ENCODE peak calls at places on chromosomes 5 and 9, in ten cellular contexts. One of them, this sample, is unnamed.

GRCh38 chr5:111830333-111830732 is 73.3 kb upstream of the NREP start:
- DNase-seq in bronchial epithelial cell: peak
- DNase-seq in fibroblast of the aortic adventitia: peak
- DNase-seq in HL-60: no peak
- DNase-seq in left ventricle myocardium inferior: no peak
- DNase-seq in AG10803: peak
- DNase-seq in prostate gland: no peak
- DNase-seq in fibroblast of mammary gland: peak
- DNase-seq in A673: no peak
- DNase-seq in body of pancreas: no peak
- DNase-seq in this sample: no peak

GRCh38 chr5:151664694-151665583 is 21.8 kb downstream of the SPARC start:
- DNase-seq in fibroblast of mammary gland: peak
- DNase-seq in body of pancreas: no peak
- DNase-seq in fibroblast of the aortic adventitia: peak
- DNase-seq in AG10803: peak
- DNase-seq in A673: no peak
- DNase-seq in prostate gland: no peak
- DNase-seq in left ventricle myocardium inferior: peak
- DNase-seq in HL-60: no peak
- DNase-seq in bronchial epithelial cell: no peak
- DNase-seq in this sample: no peak

GRCh38 chr5:534006-534742 is 9.9 kb upstream of the SLC9A3 start:
- DNase-seq in fibroblast of the aortic adventitia: no peak
- DNase-seq in bronchial epithelial cell: no peak
- DNase-seq in A673: no peak
- DNase-seq in left ventricle myocardium inferior: no peak
- DNase-seq in prostate gland: no peak
- DNase-seq in fibroblast of mammary gland: no peak
- DNase-seq in HL-60: no peak
- DNase-seq in AG10803: no peak
- DNase-seq in body of pancreas: no peak
- DNase-seq in this sample: no peak

GRCh38 chr5:97838214-97838613 is 655.2 kb upstream of the RIOK2 start:
- DNase-seq in fibroblast of mammary gland: peak
- DNase-seq in bronchial epithelial cell: peak
- DNase-seq in prostate gland: no peak
- DNase-seq in body of pancreas: no peak
- DNase-seq in HL-60: peak
- DNase-seq in AG10803: peak
- DNase-seq in A673: peak
- DNase-seq in left ventricle myocardium inferior: no peak
- DNase-seq in fibroblast of the aortic adventitia: peak
- DNase-seq in this sample: peak

GRCh38 chr5:39138182-39138487 is 63.9 kb upstream of the RICTOR start:
- DNase-seq in HL-60: no peak
- DNase-seq in fibroblast of mammary gland: no peak
- DNase-seq in prostate gland: no peak
- DNase-seq in bronchial epithelial cell: peak
- DNase-seq in left ventricle myocardium inferior: no peak
- DNase-seq in body of pancreas: no peak
- DNase-seq in fibroblast of the aortic adventitia: no peak
- DNase-seq in AG10803: no peak
- DNase-seq in A673: no peak
- DNase-seq in this sample: no peak

GRCh38 chr5:144328980-144329379 is 158.3 kb downstream of the KCTD16 start:
- DNase-seq in HL-60: no peak
- DNase-seq in A673: no peak
- DNase-seq in AG10803: no peak
- DNase-seq in bronchial epithelial cell: no peak
- DNase-seq in body of pancreas: peak
- DNase-seq in left ventricle myocardium inferior: no peak
- DNase-seq in fibroblast of the aortic adventitia: no peak
- DNase-seq in fibroblast of mammary gland: no peak
- DNase-seq in prostate gland: peak
- DNase-seq in this sample: no peak

GRCh38 chr5:34957857-34958690 is 28.7 kb downstream of the DNAJC21 start:
- DNase-seq in fibroblast of the aortic adventitia: peak
- DNase-seq in A673: peak
- DNase-seq in bronchial epithelial cell: peak
- DNase-seq in left ventricle myocardium inferior: no peak
- DNase-seq in prostate gland: no peak
- DNase-seq in fibroblast of mammary gland: peak
- DNase-seq in body of pancreas: no peak
- DNase-seq in AG10803: peak
- DNase-seq in HL-60: no peak
- DNase-seq in this sample: no peak

GRCh38 chr9:19199012-19199411 is 31.5 kb upstream of the DENND4C start:
- DNase-seq in prostate gland: no peak
- DNase-seq in AG10803: no peak
- DNase-seq in fibroblast of the aortic adventitia: no peak
- DNase-seq in bronchial epithelial cell: no peak
- DNase-seq in body of pancreas: no peak
- DNase-seq in HL-60: no peak
- DNase-seq in left ventricle myocardium inferior: no peak
- DNase-seq in A673: no peak
- DNase-seq in fibroblast of mammary gland: no peak
- DNase-seq in this sample: no peak

GRCh38 chr5:159902444-159903121 is 13.7 kb upstream of the ADRA1B start:
- DNase-seq in left ventricle myocardium inferior: no peak
- DNase-seq in body of pancreas: no peak
- DNase-seq in AG10803: no peak
- DNase-seq in prostate gland: no peak
- DNase-seq in HL-60: no peak
- DNase-seq in fibroblast of the aortic adventitia: no peak
- DNase-seq in fibroblast of mammary gland: peak
- DNase-seq in A673: no peak
- DNase-seq in bronchial epithelial cell: peak
- DNase-seq in this sample: no peak

GRCh38 chr5:112064956-112065355 is 308.0 kb upstream of the NREP start:
- DNase-seq in left ventricle myocardium inferior: no peak
- DNase-seq in bronchial epithelial cell: no peak
- DNase-seq in fibroblast of mammary gland: no peak
- DNase-seq in fibroblast of the aortic adventitia: no peak
- DNase-seq in prostate gland: no peak
- DNase-seq in A673: no peak
- DNase-seq in body of pancreas: no peak
- DNase-seq in HL-60: no peak
- DNase-seq in AG10803: no peak
- DNase-seq in this sample: no peak

GRCh38 chr9:84669293-84670105 is at the start of gene NTRK2:
- DNase-seq in fibroblast of the aortic adventitia: peak
- DNase-seq in fibroblast of mammary gland: peak
- DNase-seq in bronchial epithelial cell: peak
- DNase-seq in left ventricle myocardium inferior: peak
- DNase-seq in body of pancreas: peak
- DNase-seq in prostate gland: no peak
- DNase-seq in AG10803: no peak
- DNase-seq in A673: peak
- DNase-seq in HL-60: no peak
- DNase-seq in this sample: no peak

GRCh38 chr9:98251554-98251953 is 3.9 kb downstream of the TBC1D2 start:
- DNase-seq in left ventricle myocardium inferior: no peak
- DNase-seq in fibroblast of the aortic adventitia: peak
- DNase-seq in A673: peak
- DNase-seq in prostate gland: no peak
- DNase-seq in bronchial epithelial cell: peak
- DNase-seq in AG10803: peak
- DNase-seq in fibroblast of mammary gland: peak
- DNase-seq in body of pancreas: no peak
- DNase-seq in HL-60: no peak
- DNase-seq in this sample: no peak

GRCh38 chr5:84642324-84642723 is 257.6 kb upstream of the EDIL3 start:
- DNase-seq in fibroblast of the aortic adventitia: no peak
- DNase-seq in A673: no peak
- DNase-seq in fibroblast of mammary gland: no peak
- DNase-seq in left ventricle myocardium inferior: no peak
- DNase-seq in bronchial epithelial cell: no peak
- DNase-seq in body of pancreas: no peak
- DNase-seq in prostate gland: no peak
- DNase-seq in AG10803: no peak
- DNase-seq in HL-60: no peak
- DNase-seq in this sample: no peak

GRCh38 chr5:72790188-72790587 is 26.3 kb upstream of the TNPO1 start:
- DNase-seq in prostate gland: no peak
- DNase-seq in bronchial epithelial cell: peak
- DNase-seq in fibroblast of the aortic adventitia: peak
- DNase-seq in HL-60: no peak
- DNase-seq in fibroblast of mammary gland: peak
- DNase-seq in body of pancreas: no peak
- DNase-seq in left ventricle myocardium inferior: no peak
- DNase-seq in A673: no peak
- DNase-seq in AG10803: peak
- DNase-seq in this sample: no peak

GRCh38 chr5:156414381-156414780 is 87.4 kb downstream of the SGCD start:
- DNase-seq in prostate gland: no peak
- DNase-seq in body of pancreas: no peak
- DNase-seq in HL-60: no peak
- DNase-seq in AG10803: peak
- DNase-seq in A673: no peak
- DNase-seq in fibroblast of mammary gland: peak
- DNase-seq in left ventricle myocardium inferior: no peak
- DNase-seq in bronchial epithelial cell: no peak
- DNase-seq in fibroblast of the aortic adventitia: no peak
- DNase-seq in this sample: no peak

GRCh38 chr9:136031741-136032638 is 63.1 kb downstream of the NACC2 start:
- DNase-seq in A673: no peak
- DNase-seq in HL-60: no peak
- DNase-seq in fibroblast of the aortic adventitia: peak
- DNase-seq in left ventricle myocardium inferior: no peak
- DNase-seq in fibroblast of mammary gland: peak
- DNase-seq in bronchial epithelial cell: no peak
- DNase-seq in AG10803: peak
- DNase-seq in prostate gland: no peak
- DNase-seq in body of pancreas: no peak
- DNase-seq in this sample: no peak

GRCh38 chr5:140524003-140524402 is 23.5 kb upstream of the EIF4EBP3 start:
- DNase-seq in AG10803: no peak
- DNase-seq in bronchial epithelial cell: no peak
- DNase-seq in left ventricle myocardium inferior: no peak
- DNase-seq in body of pancreas: no peak
- DNase-seq in fibroblast of mammary gland: no peak
- DNase-seq in A673: no peak
- DNase-seq in HL-60: no peak
- DNase-seq in prostate gland: no peak
- DNase-seq in fibroblast of the aortic adventitia: no peak
- DNase-seq in this sample: no peak

GRCh38 chr5:137199966-137200365 is 299.2 kb downstream of the SPOCK1 start:
- DNase-seq in fibroblast of mammary gland: peak
- DNase-seq in A673: no peak
- DNase-seq in bronchial epithelial cell: peak
- DNase-seq in body of pancreas: no peak
- DNase-seq in AG10803: peak
- DNase-seq in HL-60: no peak
- DNase-seq in left ventricle myocardium inferior: no peak
- DNase-seq in fibroblast of the aortic adventitia: peak
- DNase-seq in prostate gland: no peak
- DNase-seq in this sample: no peak

GRCh38 chr5:11793396-11793795 is 110.8 kb downstream of the CTNND2 start:
- DNase-seq in left ventricle myocardium inferior: no peak
- DNase-seq in body of pancreas: no peak
- DNase-seq in HL-60: no peak
- DNase-seq in AG10803: no peak
- DNase-seq in prostate gland: no peak
- DNase-seq in fibroblast of the aortic adventitia: no peak
- DNase-seq in A673: no peak
- DNase-seq in bronchial epithelial cell: no peak
- DNase-seq in fibroblast of mammary gland: no peak
- DNase-seq in this sample: no peak
- H3K4me3 ChIP-seq in left ventricle myocardium inferior: no peak
- H3K4me3 ChIP-seq in body of pancreas: no peak
- H3K4me3 ChIP-seq in HL-60: no peak
- H3K4me3 ChIP-seq in AG10803: no peak
- H3K4me3 ChIP-seq in prostate gland: no peak
- H3K4me3 ChIP-seq in fibroblast of the aortic adventitia: no peak
- H3K4me3 ChIP-seq in A673: no peak
- H3K4me3 ChIP-seq in bronchial epithelial cell: no peak
- H3K4me3 ChIP-seq in fibroblast of mammary gland: no peak
- H3K4me3 ChIP-seq in this sample: no peak

GRCh38 chr5:58671155-58671554 is 88.3 kb downstream of the RAB3C start:
- DNase-seq in left ventricle myocardium inferior: no peak
- DNase-seq in bronchial epithelial cell: no peak
- DNase-seq in A673: no peak
- DNase-seq in fibroblast of mammary gland: no peak
- DNase-seq in prostate gland: no peak
- DNase-seq in AG10803: no peak
- DNase-seq in fibroblast of the aortic adventitia: no peak
- DNase-seq in body of pancreas: peak
- DNase-seq in HL-60: no peak
- DNase-seq in this sample: no peak
- TF ChIP-seq CTCF in left ventricle myocardium inferior: no peak
- TF ChIP-seq CTCF in bronchial epithelial cell: no peak
- TF ChIP-seq CTCF in A673: no peak
- TF ChIP-seq CTCF in fibroblast of mammary gland: no peak
- TF ChIP-seq CTCF in prostate gland: no peak
- TF ChIP-seq CTCF in AG10803: no peak
- TF ChIP-seq CTCF in fibroblast of the aortic adventitia: no peak
- TF ChIP-seq CTCF in body of pancreas: no peak
- TF ChIP-seq CTCF in HL-60: no peak
- TF ChIP-seq CTCF in this sample: no peak

DNA sequence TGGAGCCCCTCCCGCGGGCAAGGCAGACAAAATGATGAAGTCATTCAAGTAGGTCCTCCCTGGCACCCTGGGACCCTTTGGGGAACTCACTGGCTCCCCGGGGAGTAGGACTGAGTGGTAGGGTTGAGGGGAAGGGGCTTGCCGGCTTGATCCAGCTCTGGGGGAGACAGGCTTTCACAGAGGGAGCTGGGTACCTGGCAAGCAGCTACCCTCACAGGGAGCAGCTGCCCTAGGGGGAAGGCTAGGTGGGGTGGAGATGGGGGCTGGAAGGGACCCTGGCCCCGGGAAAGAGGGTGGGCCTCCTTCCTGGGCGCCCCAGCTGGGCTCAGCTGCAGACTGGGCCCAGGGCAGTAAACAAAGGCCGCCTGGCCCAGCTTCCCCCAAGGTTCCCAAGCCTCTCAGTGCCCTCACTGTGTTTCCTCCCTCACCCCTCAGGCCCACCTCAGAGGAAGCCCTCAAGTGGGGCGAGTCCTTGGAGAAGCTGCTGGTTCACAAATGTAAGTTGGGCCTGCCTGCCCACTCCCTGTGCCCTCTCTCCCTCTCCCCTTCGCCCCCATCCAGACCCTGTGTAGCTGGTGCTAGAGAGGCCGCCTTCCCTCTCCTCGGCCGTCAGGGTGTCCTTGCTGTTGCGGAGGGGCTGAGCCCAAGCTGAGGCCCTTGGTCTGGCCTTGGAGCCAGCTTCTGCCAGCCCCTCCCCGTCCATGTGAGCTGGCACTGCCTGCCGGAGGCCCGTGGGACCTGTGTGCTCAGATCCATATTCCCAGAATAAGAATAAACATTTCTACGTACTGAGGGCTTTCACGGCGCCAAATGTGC is 131.2 kb downstream of the RGS3 start:
- DNase-seq in A673: no peak
- DNase-seq in fibroblast of the aortic adventitia: no peak
- DNase-seq in body of pancreas: no peak
- DNase-seq in HL-60: no peak
- DNase-seq in prostate gland: no peak
- DNase-seq in left ventricle myocardium inferior: no peak
- DNase-seq in bronchial epithelial cell: no peak
- DNase-seq in AG10803: no peak
- DNase-seq in fibroblast of mammary gland: no peak
- DNase-seq in this sample: no peak
- H3K4me3 ChIP-seq in A673: peak
- H3K4me3 ChIP-seq in fibroblast of the aortic adventitia: peak
- H3K4me3 ChIP-seq in body of pancreas: peak
- H3K4me3 ChIP-seq in HL-60: no peak
- H3K4me3 ChIP-seq in prostate gland: peak
- H3K4me3 ChIP-seq in left ventricle myocardium inferior: peak
- H3K4me3 ChIP-seq in bronchial epithelial cell: no peak
- H3K4me3 ChIP-seq in AG10803: peak
- H3K4me3 ChIP-seq in fibroblast of mammary gland: peak
- H3K4me3 ChIP-seq in this sample: no peak

GRCh38 chr5:138752341-138752950 is 779 bp upstream of the CTNNA1 start:
- DNase-seq in AG10803: peak
- DNase-seq in fibroblast of mammary gland: no peak
- DNase-seq in A673: peak
- DNase-seq in fibroblast of the aortic adventitia: peak
- DNase-seq in HL-60: no peak
- DNase-seq in left ventricle myocardium inferior: peak
- DNase-seq in body of pancreas: peak
- DNase-seq in prostate gland: peak
- DNase-seq in bronchial epithelial cell: peak
- DNase-seq in this sample: no peak
- TF ChIP-seq CTCF in AG10803: peak
- TF ChIP-seq CTCF in fibroblast of mammary gland: no peak
- TF ChIP-seq CTCF in A673: peak
- TF ChIP-seq CTCF in fibroblast of the aortic adventitia: peak
- TF ChIP-seq CTCF in HL-60: no peak
- TF ChIP-seq CTCF in left ventricle myocardium inferior: peak
- TF ChIP-seq CTCF in body of pancreas: no peak
- TF ChIP-seq CTCF in prostate gland: no peak
- TF ChIP-seq CTCF in bronchial epithelial cell: peak
- TF ChIP-seq CTCF in this sample: no peak

This sample was measured in GM12864.